ENCODE peak calls at places on chromosomes 13 and 19, in five cellular contexts. G is HFFc6, N is omental fat pad, F is mesendoderm, P is T-cell. K is an unnamed sample.

GRCh38 chr19:14434543-14435319 is 1.6 kb downstream of the PKN1 start:
- DNase-seq in G (peak), F (no peak), N (no peak), P (no peak), K (peak)

GRCh38 chr13:40175639-40176038 is 490.8 kb downstream of the FOXO1 start:
- DNase-seq in P (no peak), N (no peak), F (no peak), G (no peak), K (no peak)

GRCh38 chr13:43023244-43023931 is at the start of gene DNAJC15:
- DNase-seq in N (peak), F (peak), P (peak), G (peak), K (peak)

GRCh38 chr19:18264956-18265610 is 9.2 kb downstream of the IQCN start:
- DNase-seq in G (no peak), P (no peak), F (no peak), N (no peak), K (no peak)

GRCh38 chr13:50244913-50245574 is 229.8 kb downstream of the KCNRG start:
- DNase-seq in P (no peak), G (peak), N (no peak), F (peak), K (peak)

GRCh38 chr19:28427256-28428083 is 785.5 kb downstream of the UQCRFS1 start:
- DNase-seq in P (no peak), G (no peak), N (no peak), F (no peak), K (peak)

GRCh38 chr19:45195764-45196163 is 17.2 kb downstream of the BLOC1S3 start:
- DNase-seq in G (peak), P (no peak), N (no peak), F (no peak), K (no peak)

GRCh38 chr19:49515767-49516166 is 3.3 kb downstream of the FCGRT start:
- DNase-seq in P (no peak), N (no peak), F (no peak), G (no peak), K (no peak)

GRCh38 chr19:50792246-50792851 is 2.1 kb downstream of the ACP4 start:
- DNase-seq in G (no peak), N (no peak), F (no peak), P (no peak), K (no peak)

GRCh38 chr19:18915639-18916038 is 3.5 kb downstream of the COPE start:
- DNase-seq in N (no peak), P (no peak), F (peak), G (peak), K (peak)

GRCh38 chr19:15294591-15294990 is 37.7 kb downstream of the BRD4 start:
- DNase-seq in G (no peak), N (no peak), F (no peak), P (no peak), K (no peak)

GRCh38 chr19:10009269-10009665 is 1.0 kb downstream of the COL5A3 start:
- DNase-seq in N (peak), F (peak), G (peak), P (peak), K (peak)

GRCh38 chr19:19627442-19627715 is 641 bp downstream of the LPAR2 start:
- DNase-seq in F (no peak), P (no peak), G (no peak), N (no peak), K (no peak)

GRCh38 chr13:29435125-29435911 is 160.2 kb downstream of the SLC7A1 start:
- DNase-seq in N (no peak), F (no peak), P (no peak), G (peak), K (peak)

GRCh38 chr13:104571161-104571889 is 1505.1 kb upstream of the SLC10A2 start:
- DNase-seq in N (no peak), G (peak), F (peak), P (no peak), K (peak)

GRCh38 chr13:53112522-53112921 is 83.9 kb downstream of the OLFM4 start:
- DNase-seq in G (no peak), N (no peak), P (no peak), F (no peak), K (no peak)

GRCh38 chr13:20553309-20553708 is 13.6 kb upstream of the IFT88 start:
- DNase-seq in F (no peak), P (no peak), G (no peak), N (no peak), K (no peak)

GRCh38 chr13:36062249-36062648 is 68.9 kb downstream of the DCLK1 start:
- DNase-seq in F (no peak), G (no peak), P (no peak), N (no peak), K (no peak)

K was measured in Daoy.